ENCODE peak calls at places on chromosomes 4 and X, in eight cellular contexts. S, B, V, A, W, J, F and C are unnamed samples.

GRCh38 chrX:132924426-132924825 is 34.0 kb downstream of the HS6ST2 start:
- ATAC-seq in A (no peak), J (no peak), B (no peak), V (no peak), W (no peak), S (no peak), F (no peak), C (no peak)

GRCh38 chr4:22667332-22667731 is 25.4 kb upstream of the GBA3 start:
- ATAC-seq in J (no peak), B (no peak), S (no peak), A (no peak), W (no peak), V (no peak), F (peak; percentile 78), C (no peak)

GRCh38 chrX:71195959-71196727 is 26.9 kb upstream of the GJB1 start:
- ATAC-seq in V (no peak), B (peak; percentile 57), W (peak; percentile 85), F (no peak), S (no peak), J (peak; percentile 82), A (peak; percentile 80), C (peak; percentile 73)

GRCh38 chr4:13597141-13597540 is 30.4 kb downstream of the BOD1L1 start:
- ATAC-seq in A (no peak), V (no peak), F (no peak), B (no peak), W (no peak), S (no peak), J (no peak), C (no peak)

GRCh38 chr4:107561481-107561880 is 158.6 kb downstream of the PAPSS1 start:
- ATAC-seq in W (no peak), A (no peak), V (no peak), S (no peak), F (no peak), J (no peak), B (no peak), C (no peak)

GRCh38 chr4:96389752-96390151 is 549.9 kb downstream of the PDHA2 start:
- ATAC-seq in W (no peak), F (no peak), V (no peak), J (no peak), S (no peak), A (no peak), B (no peak), C (no peak)

GRCh38 chr4:28772796-28773195 is 1912.2 kb downstream of the STIM2 start:
- ATAC-seq in A (no peak), F (no peak), B (no peak), S (no peak), W (no peak), V (no peak), J (no peak), C (no peak)

GRCh38 chr4:10893417-10893816 is 208.8 kb upstream of the CLNK start:
- ATAC-seq in J (no peak), F (no peak), V (no peak), W (no peak), A (no peak), S (peak; percentile 80), B (peak; percentile 66), C (no peak)

GRCh38 chr4:152255437-152255836 is 280.5 kb downstream of the FBXW7 start:
- ATAC-seq in B (peak; percentile 74), V (no peak), W (peak; percentile 99), A (peak; percentile 99), F (no peak), J (peak; percentile 97), S (peak; percentile 77), C (peak; percentile 70)

GRCh38 chr4:3791910-3792542 is 25.8 kb downstream of the ADRA2C start:
- ATAC-seq in S (peak; percentile 70), A (no peak), B (no peak), W (no peak), V (peak; percentile 99), F (no peak), J (peak; percentile 53), C (no peak)

GRCh38 chrX:120486786-120487185 is 17.7 kb upstream of the LAMP2 start:
- ATAC-seq in S (no peak), B (no peak), F (no peak), J (no peak), W (no peak), A (no peak), V (no peak), C (no peak)

GRCh38 chr4:84841435-84841834 is 125.1 kb downstream of the WDFY3 start:
- ATAC-seq in B (no peak), J (no peak), V (no peak), A (no peak), S (no peak), W (no peak), F (no peak), C (no peak)

GRCh38 chrX:111869639-111870034 is 6.3 kb upstream of the TRPC5OS start:
- ATAC-seq in W (no peak), V (peak; percentile 98), S (peak; percentile 88), F (peak; percentile 76), J (no peak), A (peak; percentile 45), B (peak; percentile 63), C (no peak)